ENCODE peak calls at places on chromosome 1, in eight cellular contexts. W, T, C, O, Q, L, N and S are unnamed samples. For H3K4me1, the result is how much of the 10 kb centered on the place peaks cover.

GRCh38 chr1:236168716-236169429 is 26.5 kb downstream of the GPR137B start:
- DNase-seq in W (no peak), T (no peak), C (peak), O (no peak), Q (peak), L (peak), N (no peak), S (peak)

GRCh38 chr1:206890690-206891089 is 6.6 kb upstream of the IL24 start:
- DNase-seq in W (no peak), T (peak), C (no peak), O (no peak), Q (peak), L (no peak), N (no peak), S (no peak)

GRCh38 chr1:8083739-8084484 is 57.8 kb upstream of the ERRFI1 start:
- DNase-seq in W (no peak), T (no peak), C (no peak), O (no peak), Q (peak), L (no peak), N (no peak), S (no peak)

GRCh38 chr1:209155556-209155955 is 428.0 kb upstream of the CAMK1G start:
- DNase-seq in W (no peak), T (no peak), C (no peak), O (no peak), Q (peak), L (no peak), N (no peak), S (no peak)

GRCh38 chr1:117060441-117061317 is 553 bp downstream of the TTF2 start:
- DNase-seq in W (no peak), T (peak), C (peak), O (peak), Q (peak), L (peak), N (no peak), S (peak)

GRCh38 chr1:21655259-21655658 is 13.9 kb downstream of the RAP1GAP start:
- DNase-seq in W (no peak), T (peak), C (no peak), O (no peak), Q (no peak), L (no peak), N (no peak), S (peak)

GRCh38 chr1:70790232-70790923 is 257.2 kb downstream of the PTGER3 start:
- DNase-seq in W (no peak), T (no peak), C (no peak), O (no peak), Q (no peak), L (no peak), N (no peak), S (no peak)

GRCh38 chr1:17419626-17420328 is 19.7 kb downstream of the RCC2 start:
- DNase-seq in W (no peak), T (peak), C (peak), O (peak), Q (peak), L (peak), N (peak), S (peak)

GRCh38 chr1:224317383-224318045 is 12.5 kb downstream of the NVL start:
- DNase-seq in W (no peak), T (no peak), C (no peak), O (peak), Q (no peak), L (no peak), N (no peak), S (no peak)

GRCh38 chr1:24525606-24526005 is 23.0 kb downstream of the RCAN3 start:
- DNase-seq in W (no peak), T (no peak), C (no peak), O (no peak), Q (no peak), L (no peak), N (no peak), S (no peak)

GRCh38 chr1:234844479-234845031 is 234.6 kb upstream of the IRF2BP2 start:
- DNase-seq in W (no peak), T (no peak), C (peak), O (no peak), Q (peak), L (no peak), N (no peak), S (no peak)

GRCh38 chr1:232598837-232599177 is 31.1 kb downstream of the SIPA1L2 start:
- DNase-seq in W (no peak), T (no peak), C (no peak), O (no peak), Q (no peak), L (no peak), N (no peak), S (no peak)

GRCh38 chr1:239816090-239816812 is 275.4 kb upstream of the FMN2 start:
- DNase-seq in W (no peak), T (no peak), C (no peak), O (no peak), Q (peak), L (peak), N (peak), S (peak)

GRCh38 chr1:54571803-54572202 is 23.8 kb downstream of the ACOT11 start:
- DNase-seq in W (no peak), T (peak), C (no peak), O (no peak), Q (no peak), L (no peak), N (no peak), S (peak)

GRCh38 chr1:169207825-169208520 is 101.5 kb downstream of the ATP1B1 start:
- DNase-seq in W (no peak), T (no peak), C (no peak), O (no peak), Q (peak), L (no peak), N (no peak), S (no peak)

GRCh38 chr1:224615861-224616760 is at the start of gene CNIH3:
- DNase-seq in W (no peak), T (no peak), C (no peak), O (peak), Q (peak), L (no peak), N (peak), S (peak)

GRCh38 chr1:201346337-201346939 is 31.0 kb downstream of the TNNT2 start:
- DNase-seq in W (no peak), T (peak), C (peak), O (peak), Q (peak), L (peak), N (no peak), S (peak)

GRCh38 chr1:119291611-119292206 is 76.9 kb upstream of the HAO2 start:
- DNase-seq in W (no peak), T (no peak), C (no peak), O (no peak), Q (no peak), L (no peak), N (no peak), S (no peak)

GRCh38 chr1:154361357-154361756 is 36.0 kb downstream of the ATP8B2 start:
- DNase-seq in W (no peak), T (no peak), C (no peak), O (no peak), Q (no peak), L (no peak), N (no peak), S (no peak)

GRCh38 chr1:2384130-2384860 is 7.1 kb downstream of the MORN1 start:
- DNase-seq in W (no peak), T (peak), C (no peak), O (no peak), Q (no peak), L (no peak), N (peak), S (peak)

GRCh38 chr1:2383576-2383975 is 7.8 kb downstream of the MORN1 start:
- DNase-seq in W (no peak), T (peak), C (no peak), O (no peak), Q (no peak), L (no peak), N (peak), S (peak)

GRCh38 chr1:2381741-2382620 is 9.4 kb downstream of the MORN1 start:
- DNase-seq in W (no peak), T (peak), C (peak), O (peak), Q (peak), L (peak), N (peak), S (peak)

GRCh38 chr1:2380816-2381591 is 10.3 kb downstream of the MORN1 start:
- DNase-seq in W (no peak), T (peak), C (no peak), O (no peak), Q (no peak), L (no peak), N (peak), S (peak)

GRCh38 chr1:2382621-2383361 is 8.6 kb downstream of the MORN1 start:
- DNase-seq in W (no peak), T (peak), C (no peak), O (no peak), Q (peak), L (no peak), N (peak), S (peak)
- TF ChIP-seq CTCF in W (peak), T (peak), C (peak), O (peak), Q (peak), L (no peak), N (no peak), S (no peak)

DNA sequence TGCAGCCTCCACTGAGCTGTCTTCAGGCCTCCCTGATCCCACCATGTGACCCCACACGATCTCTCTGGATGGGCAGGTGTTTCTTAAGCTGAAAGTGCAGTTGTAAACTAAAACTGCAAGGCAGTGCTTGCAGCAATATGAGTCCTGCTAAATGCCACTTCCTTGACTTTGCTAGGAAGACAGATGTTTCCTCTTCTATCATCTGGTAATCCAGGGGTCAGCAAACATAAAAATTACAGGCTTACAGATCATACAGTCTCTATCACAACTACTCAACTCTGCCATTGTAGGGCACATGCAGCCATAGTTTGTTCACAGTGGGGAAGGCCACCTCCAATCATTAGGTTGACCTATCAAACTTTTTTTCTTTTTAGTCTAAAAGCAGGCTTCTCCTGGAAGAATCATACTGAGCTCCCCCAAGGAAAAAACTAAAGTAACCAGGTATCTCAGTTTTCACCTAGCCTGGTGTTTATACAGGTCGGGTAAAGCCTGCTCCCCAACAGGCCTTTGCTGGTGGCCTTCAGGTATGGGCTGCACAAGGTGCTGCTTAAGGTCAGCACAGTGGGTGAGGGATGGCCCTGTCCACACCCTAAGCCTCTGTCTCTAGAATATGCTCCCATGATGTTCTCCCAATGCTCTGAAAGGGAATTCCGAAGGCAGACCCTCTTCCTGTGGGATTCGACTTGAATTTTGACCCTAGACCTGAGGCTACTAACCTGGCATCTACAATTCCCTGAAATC is 10.8 kb downstream of the ABCA4 start:
- DNase-seq in W (no peak), T (no peak), C (no peak), O (no peak), Q (no peak), L (no peak), N (no peak), S (peak)
- H3K4me1 ChIP-seq in W (under half), T (under half), C (under half), O (under half), Q (under half), L (under half), N (under half), S (under half)

GRCh38 chr1:150970818-150971582 is 3.6 kb downstream of the CERS2 start:
- DNase-seq in W (no peak), T (peak), C (no peak), O (peak), Q (no peak), L (peak), N (peak), S (peak)
- H3K27ac ChIP-seq in W (peak), T (peak), C (no peak), O (peak), Q (peak), L (peak), N (no peak), S (peak)

DNA sequence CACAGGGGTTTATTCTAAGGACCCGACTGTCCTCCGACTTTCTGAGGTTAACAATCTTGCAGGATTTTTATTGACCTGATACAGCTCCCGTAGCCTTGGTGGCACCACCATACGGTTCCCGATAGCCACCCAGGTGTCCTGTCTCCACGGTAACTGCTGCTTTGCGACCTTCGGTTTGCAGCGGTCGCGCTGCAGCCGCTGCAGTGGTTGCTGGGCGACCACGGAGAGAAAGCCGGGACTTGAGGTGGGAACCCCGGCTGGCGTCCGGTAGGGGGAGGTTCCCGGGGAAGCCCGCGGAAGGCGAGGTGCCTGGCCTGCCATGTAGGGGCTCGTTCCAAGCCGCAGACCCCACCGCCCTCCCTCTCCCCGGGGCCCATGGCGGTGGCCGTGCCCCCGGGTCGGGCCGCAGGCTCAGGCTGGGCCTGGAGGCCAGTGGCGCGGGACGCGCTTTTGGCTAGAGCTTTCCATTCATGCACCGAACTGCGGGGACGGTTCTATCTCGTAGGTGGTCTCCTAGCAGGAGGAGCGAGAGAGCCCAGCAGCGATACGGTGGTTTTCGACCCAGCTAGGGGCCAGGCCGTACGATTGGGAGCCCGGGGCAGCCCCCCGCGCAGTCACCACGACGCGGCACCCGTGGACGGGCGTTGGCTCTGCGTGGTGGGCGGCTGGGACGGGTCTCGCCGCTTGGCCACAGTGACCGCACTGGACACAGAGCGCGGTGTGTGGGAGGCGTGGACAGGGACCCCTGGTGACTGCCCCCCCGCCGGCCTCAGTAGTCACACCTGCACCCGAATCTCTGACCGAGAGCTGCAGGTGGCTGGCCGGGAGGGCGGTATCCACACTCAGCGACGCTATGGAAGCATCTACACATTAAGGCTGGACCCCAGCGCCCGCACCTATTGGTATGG is at the start of gene KLHDC9:
- DNase-seq in W (no peak), T (peak), C (peak), O (peak), Q (peak), L (peak), N (peak), S (peak)
- TF ChIP-seq CTCF in W (peak), T (no peak), C (peak), O (peak), Q (no peak), L (no peak), N (no peak), S (peak)

GRCh38 chr1:61447339-61448016 is 277.5 kb downstream of the TM2D1 start:
- DNase-seq in W (peak), T (no peak), C (no peak), O (no peak), Q (no peak), L (no peak), N (no peak), S (no peak)
- H3K4me1 ChIP-seq in W (half or more), T (under half), C (under half), O (under half), Q (under half), L (under half), N (under half), S (under half)